ENCODE peak calls at places on chromosomes 16 and 17, in nine cellular contexts. K, I, O, W, M, J, N, D and E are unnamed samples.

GRCh38 chr16:30956601-30957455 is 726 bp upstream of the SETD1A start:
- DNase-seq in K (peak; percentile 93), I (peak; percentile 79), O (peak; percentile 88), W (peak; percentile 66), M (peak; percentile 90), J (peak; percentile 81), N (peak; percentile 87), D (peak; percentile 88), E (peak; percentile 86)

GRCh38 chr17:80619535-80620235 is 75.0 kb downstream of the RPTOR start:
- DNase-seq in K (no peak), I (peak; percentile 69), O (no peak), W (no peak), M (no peak), J (no peak), N (no peak), D (no peak), E (no peak)

GRCh38 chr16:11042205-11042604 is 97.8 kb downstream of the CLEC16A start:
- DNase-seq in K (peak; percentile 55), I (no peak), O (no peak), W (no peak), M (no peak), J (no peak), N (no peak), D (no peak), E (no peak)

GRCh38 chr17:49342575-49342936 is 19.5 kb downstream of the ZNF652 start:
- DNase-seq in K (no peak), I (no peak), O (no peak), W (no peak), M (no peak), J (no peak), N (no peak), D (no peak), E (no peak)

GRCh38 chr16:2770057-2770780 is 6.9 kb downstream of the ELOB start:
- DNase-seq in K (no peak), I (no peak), O (no peak), W (no peak), M (peak; percentile 51), J (no peak), N (no peak), D (no peak), E (peak; percentile 73)

GRCh38 chr17:27862848-27863247 is 30.3 kb downstream of the LYRM9 start:
- DNase-seq in K (no peak), I (no peak), O (no peak), W (no peak), M (no peak), J (no peak), N (no peak), D (no peak), E (no peak)

GRCh38 chr17:31869031-31869430 is 10.0 kb upstream of the COPRS start:
- DNase-seq in K (no peak), I (no peak), O (no peak), W (no peak), M (no peak), J (no peak), N (no peak), D (no peak), E (no peak)

GRCh38 chr17:62950067-62950466 is 16.0 kb upstream of the TANC2 start:
- DNase-seq in K (no peak), I (no peak), O (peak; percentile 20), W (no peak), M (no peak), J (peak; percentile 87), N (peak; percentile 84), D (peak; percentile 79), E (no peak)

GRCh38 chr16:72846594-72846993 is 201.3 kb downstream of the ZFHX3 start:
- DNase-seq in K (no peak), I (no peak), O (no peak), W (no peak), M (no peak), J (no peak), N (no peak), D (no peak), E (no peak)

GRCh38 chr17:75619506-75620431 is 13.5 kb upstream of the SMIM5 start:
- DNase-seq in K (no peak), I (peak; percentile 75), O (no peak), W (no peak), M (no peak), J (no peak), N (no peak), D (no peak), E (peak; percentile 67)

GRCh38 chr16:11248133-11248532 is 7.9 kb downstream of the SOCS1 start:
- DNase-seq in K (no peak), I (no peak), O (no peak), W (no peak), M (no peak), J (no peak), N (no peak), D (no peak), E (no peak)

GRCh38 chr16:65195998-65196397 is 74.1 kb upstream of the CDH11 start:
- DNase-seq in K (no peak), I (no peak), O (no peak), W (no peak), M (no peak), J (no peak), N (no peak), D (no peak), E (no peak)

GRCh38 chr16:89261691-89262563 is 44.4 kb downstream of the ZNF778 start:
- DNase-seq in K (peak; percentile 64), I (no peak), O (no peak), W (no peak), M (no peak), J (peak; percentile 40), N (no peak), D (no peak), E (no peak)

GRCh38 chr16:75265911-75266701 is 14.7 kb upstream of the BCAR1 start:
- DNase-seq in K (peak; percentile 90), I (peak; percentile 85), O (peak; percentile 84), W (no peak), M (peak; percentile 82), J (peak; percentile 89), N (peak; percentile 86), D (peak; percentile 78), E (peak; percentile 75)

GRCh38 chr17:57629886-57630285 is 115.2 kb downstream of the CCDC182 start:
- DNase-seq in K (no peak), I (no peak), O (no peak), W (no peak), M (no peak), J (no peak), N (no peak), D (no peak), E (no peak)

GRCh38 chr16:65116818-65117430 is 4.9 kb downstream of the CDH11 start:
- DNase-seq in K (no peak), I (no peak), O (no peak), W (no peak), M (no peak), J (no peak), N (no peak), D (no peak), E (no peak)

GRCh38 chr16:19071811-19072777 is 4.7 kb downstream of the COQ7 start:
- DNase-seq in K (no peak), I (peak; percentile 41), O (no peak), W (no peak), M (peak; percentile 76), J (peak; percentile 70), N (peak; percentile 77), D (peak; percentile 40), E (peak; percentile 75)

DNA sequence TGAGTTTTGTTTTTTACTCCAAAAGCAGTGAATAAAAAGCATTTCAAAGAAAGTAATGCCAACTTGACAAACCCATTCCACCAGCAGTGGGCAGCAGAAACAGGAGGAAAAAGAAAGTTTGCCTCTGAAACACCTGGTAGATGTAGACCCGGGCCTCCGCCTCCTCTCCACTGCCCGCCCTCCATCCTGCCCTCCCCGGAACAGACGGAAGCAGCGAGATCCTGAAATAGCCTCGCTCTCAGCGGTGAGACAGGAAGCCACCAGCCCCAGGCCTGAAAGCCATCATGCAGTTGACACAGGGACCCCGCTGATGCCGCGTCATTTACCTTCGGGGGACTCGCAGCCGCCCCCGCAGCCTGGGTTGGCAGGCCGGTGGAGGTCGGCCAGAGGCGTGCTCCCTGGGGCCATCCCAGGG is 67.8 kb downstream of the C16orf78 start:
- DNase-seq in K (no peak), I (no peak), O (no peak), W (no peak), M (no peak), J (peak; percentile 47), N (peak; percentile 76), D (peak; percentile 79), E (no peak)
- TF ChIP-seq POLR2A in K (no peak), I (no peak), O (no peak), W (no peak), M (no peak), J (no peak), N (no peak), D (no peak), E (no peak)

GRCh38 chr17:47315451-47316266 is 8.1 kb upstream of the EFCAB13 start:
- DNase-seq in K (no peak), I (peak; percentile 84), O (no peak), W (no peak), M (no peak), J (no peak), N (peak; percentile 33), D (peak; percentile 37), E (peak; percentile 84)
- TF ChIP-seq POLR2A in K (no peak), I (no peak), O (no peak), W (no peak), M (no peak), J (no peak), N (no peak), D (no peak), E (no peak)

GRCh38 chr17:45238155-45238774 is 16.6 kb downstream of the FMNL1 start:
- DNase-seq in K (no peak), I (no peak), O (no peak), W (no peak), M (no peak), J (no peak), N (no peak), D (no peak), E (no peak)
- TF ChIP-seq POLR2A in K (no peak), I (no peak), O (no peak), W (no peak), M (no peak), J (no peak), N (no peak), D (no peak), E (no peak)

DNA sequence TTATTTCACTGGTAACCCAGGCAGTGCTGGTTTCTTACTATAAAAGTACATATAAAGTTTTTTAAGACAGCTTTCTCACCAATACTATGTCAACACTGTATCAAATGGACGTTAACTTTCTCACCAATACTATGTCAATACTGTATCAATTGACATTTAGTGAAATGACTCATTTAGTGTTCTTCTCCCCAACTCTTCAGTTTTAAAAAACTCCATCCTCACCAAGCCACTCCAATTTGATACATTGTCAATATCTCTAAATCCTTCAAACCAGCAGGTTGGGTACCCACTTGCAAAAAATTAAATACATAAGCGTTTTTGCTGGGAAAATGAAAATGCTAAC is 4.8 kb downstream of the TOB1 start:
- DNase-seq in K (no peak), I (no peak), O (no peak), W (no peak), M (no peak), J (no peak), N (no peak), D (no peak), E (no peak)
- TF ChIP-seq POLR2A in K (no peak), I (no peak), O (no peak), W (no peak), M (no peak), J (peak; percentile 7), N (no peak), D (no peak), E (no peak)